ENCODE peak calls at places on chromosomes 6 and 20, in ten cellular contexts. R is HFFc6, D is AG09309, I is AG04450, U is psoas muscle, X is lower leg skin, V is hepatocyte, O is tibial nerve, N is prostate gland, H is GM12865. K is an unnamed sample.

GRCh38 chr6:43842231-43842794 is 72.3 kb downstream of the VEGFA start:
- DNase-seq in R (peak; percentile 54), D (peak; percentile 32), I (no peak), U (no peak), X (no peak), V (no peak), O (no peak), N (no peak), H (no peak), K (no peak)

GRCh38 chr20:44394520-44395182 is 39.2 kb downstream of the HNF4A start:
- DNase-seq in R (no peak), D (no peak), I (no peak), U (no peak), X (no peak), V (peak; percentile 46), O (no peak), N (no peak), H (no peak), K (no peak)

GRCh38 chr20:63911171-63911570 is 16.2 kb downstream of the DNAJC5 start:
- DNase-seq in R (no peak), D (no peak), I (no peak), U (no peak), X (no peak), V (no peak), O (no peak), N (peak; percentile 65), H (no peak), K (no peak)

GRCh38 chr6:162151050-162151658 is 576.4 kb downstream of the PRKN start:
- DNase-seq in R (no peak), D (no peak), I (no peak), U (peak; percentile 60), X (no peak), V (no peak), O (no peak), N (no peak), H (no peak), K (no peak)

GRCh38 chr20:48406462-48407235 is 421.1 kb downstream of the PREX1 start:
- DNase-seq in R (no peak), D (no peak), I (no peak), U (no peak), X (no peak), V (no peak), O (no peak), N (no peak), H (peak; percentile 6), K (no peak)

GRCh38 chr20:20793570-20793969 is 81.1 kb upstream of the RALGAPA2 start:
- DNase-seq in R (no peak), D (no peak), I (no peak), U (no peak), X (peak; percentile 59), V (no peak), O (no peak), N (no peak), H (no peak), K (no peak)

GRCh38 chr6:4906293-4906941 is 97.4 kb downstream of the RPP40 start:
- DNase-seq in R (no peak), D (no peak), I (no peak), U (no peak), X (no peak), V (no peak), O (no peak), N (no peak), H (peak; percentile 49), K (no peak)

GRCh38 chr20:51163996-51164600 is 141.2 kb upstream of the KCNG1 start:
- DNase-seq in R (no peak), D (no peak), I (no peak), U (no peak), X (no peak), V (no peak), O (no peak), N (no peak), H (no peak), K (no peak)

GRCh38 chr20:19692685-19693119 is 65.4 kb upstream of the RIN2 start:
- DNase-seq in R (no peak), D (no peak), I (no peak), U (peak; percentile 75), X (peak; percentile 94), V (peak; percentile 66), O (peak; percentile 37), N (peak; percentile 39), H (peak; percentile 41), K (no peak)

GRCh38 chr20:19438488-19438887 is 226.0 kb downstream of the SLC24A3 start:
- DNase-seq in R (no peak), D (no peak), I (no peak), U (no peak), X (no peak), V (no peak), O (no peak), N (no peak), H (no peak), K (no peak)

GRCh38 chr20:48620112-48620485 is 207.7 kb downstream of the PREX1 start:
- DNase-seq in R (no peak), D (no peak), I (no peak), U (no peak), X (no peak), V (no peak), O (no peak), N (no peak), H (no peak), K (no peak)

GRCh38 chr6:85008311-85009015 is 244.1 kb upstream of the TBX18 start:
- DNase-seq in R (peak; percentile 18), D (no peak), I (no peak), U (no peak), X (no peak), V (no peak), O (no peak), N (no peak), H (no peak), K (no peak)

DNA sequence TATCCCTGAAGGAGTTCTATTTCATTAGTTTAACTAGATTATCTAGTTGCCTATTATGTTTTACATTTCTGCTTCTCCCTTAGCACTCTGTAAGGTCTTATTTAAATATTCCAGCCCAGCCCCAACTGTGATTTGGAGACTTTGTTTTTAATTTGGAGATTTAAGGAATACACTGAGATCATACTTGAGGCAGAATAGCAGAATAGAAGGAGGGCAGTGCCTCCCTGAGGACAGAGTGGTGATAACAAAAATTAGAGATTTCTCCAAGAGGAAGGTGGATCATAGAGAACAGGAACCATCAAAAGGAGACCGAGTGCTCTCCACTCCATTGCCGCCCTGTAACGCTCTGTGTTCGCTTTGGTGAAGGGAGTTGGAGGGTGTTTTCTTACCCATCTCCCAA is 14.8 kb upstream of the CD164 start:
- DNase-seq in R (no peak), D (no peak), I (no peak), U (no peak), X (peak; percentile 37), V (no peak), O (no peak), N (no peak), H (no peak), K (no peak)
- TF ChIP-seq CTCF in R (peak; percentile 64), D (peak; percentile 48), I (peak; percentile 64), U (peak; percentile 27), X (no peak), V (peak; percentile 35), O (peak; percentile 5), N (no peak), H (no peak), K (peak; percentile 44)

GRCh38 chr6:142821860-142822259 is 123.1 kb downstream of the HIVEP2 start:
- DNase-seq in R (no peak), D (no peak), I (no peak), U (peak; percentile 59), X (no peak), V (no peak), O (no peak), N (peak; percentile 32), H (no peak), K (no peak)

GRCh38 chr6:142823579-142823902 is 121.4 kb downstream of the HIVEP2 start:
- DNase-seq in R (no peak), D (no peak), I (no peak), U (no peak), X (no peak), V (no peak), O (no peak), N (no peak), H (no peak), K (no peak)

GRCh38 chr6:142824491-142824890 is 120.5 kb downstream of the HIVEP2 start:
- DNase-seq in R (no peak), D (no peak), I (no peak), U (no peak), X (no peak), V (no peak), O (no peak), N (no peak), H (no peak), K (no peak)

GRCh38 chr6:142822383-142822782 is 122.6 kb downstream of the HIVEP2 start:
- DNase-seq in R (no peak), D (no peak), I (no peak), U (no peak), X (no peak), V (no peak), O (no peak), N (no peak), H (peak; percentile 77), K (no peak)

GRCh38 chr6:142822882-142823578 is 121.9 kb downstream of the HIVEP2 start:
- DNase-seq in R (no peak), D (no peak), I (no peak), U (peak; percentile 51), X (no peak), V (no peak), O (no peak), N (no peak), H (peak; percentile 57), K (no peak)
- TF ChIP-seq CTCF in R (peak; percentile 51), D (peak; percentile 23), I (peak; percentile 26), U (peak; percentile 34), X (no peak), V (peak; percentile 18), O (peak; percentile 4), N (peak; percentile 14), H (peak; percentile 44), K (no peak)

DNA sequence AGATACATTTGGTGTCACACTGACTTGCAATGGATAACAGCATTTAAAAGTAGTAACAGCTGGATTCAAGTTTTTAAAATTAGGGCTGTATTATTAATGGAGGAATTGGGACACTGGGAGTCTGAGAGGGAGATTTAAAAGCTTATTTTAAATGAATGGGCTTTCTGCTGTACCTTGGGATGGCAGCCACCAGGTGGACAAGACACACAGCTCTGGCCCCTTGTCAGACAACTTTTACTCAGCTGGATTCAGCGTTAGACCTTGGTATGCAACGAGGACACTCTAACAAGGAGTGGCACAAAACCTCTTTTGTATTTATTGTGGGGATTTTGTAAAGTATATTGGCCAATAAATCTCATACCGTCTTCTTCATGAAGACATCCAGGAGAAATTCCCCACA is 105.8 kb downstream of the LCA5 start:
- DNase-seq in R (no peak), D (no peak), I (no peak), U (no peak), X (no peak), V (peak; percentile 63), O (no peak), N (peak; percentile 17), H (peak; percentile 25), K (no peak)
- TF ChIP-seq CTCF in R (peak; percentile 29), D (peak; percentile 21), I (peak; percentile 21), U (no peak), X (no peak), V (peak; percentile 45), O (no peak), N (no peak), H (peak; percentile 24), K (peak; percentile 29)

DNA sequence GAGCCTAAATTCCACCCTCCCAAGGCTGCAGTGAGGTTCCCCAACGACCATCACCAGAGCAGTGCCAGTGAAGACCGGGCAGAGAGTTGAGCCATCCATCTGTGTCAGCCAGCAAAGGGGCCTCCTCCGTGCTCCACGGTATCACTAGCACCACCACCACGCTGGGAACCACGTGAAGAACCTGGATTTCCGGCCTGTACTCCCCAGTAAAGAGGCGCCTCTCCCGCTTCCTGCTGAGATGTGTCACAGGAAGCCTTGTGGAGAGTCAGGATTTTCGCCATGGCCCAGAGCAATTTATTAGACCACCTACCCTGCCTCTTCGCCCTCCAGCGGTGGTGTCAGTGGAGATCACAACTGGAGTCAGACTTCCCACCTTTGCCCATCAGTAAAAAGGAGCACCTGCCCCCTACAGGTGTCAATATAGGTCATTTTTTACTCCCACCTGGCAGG is 28.8 kb downstream of the CPXM1 start:
- DNase-seq in R (no peak), D (no peak), I (no peak), U (no peak), X (peak; percentile 77), V (no peak), O (no peak), N (no peak), H (peak; percentile 45), K (no peak)
- TF ChIP-seq CTCF in R (no peak), D (no peak), I (no peak), U (no peak), X (no peak), V (no peak), O (no peak), N (no peak), H (no peak), K (no peak)